ENCODE peak calls at places on chromosomes 16 and 17, in nine cellular contexts. P is effector memory CD4-positive, alpha-beta T cell; E is amygdala; O is T-cell; V is body of pancreas; K is K562; R is aorta; I is hepatic stellate cell; W is posterior cingulate gyrus. J is an unnamed sample.

GRCh38 chr17:50767030-50767429 is 288 bp downstream of the ANKRD40CL start:
- DNase-seq in R (no peak), W (no peak), O (no peak), P (no peak), V (no peak), K (no peak), E (no peak), I (no peak), J (no peak)

GRCh38 chr17:69869667-69870066 is 205.4 kb upstream of the KCNJ16 start:
- DNase-seq in W (no peak), O (no peak), V (no peak), R (no peak), I (no peak), E (no peak), P (no peak), K (no peak), J (no peak)

GRCh38 chr16:74026373-74027281 is 270.0 kb upstream of the PSMD7 start:
- DNase-seq in V (no peak), R (no peak), E (no peak), O (no peak), W (no peak), K (no peak), I (no peak), P (no peak), J (no peak)

GRCh38 chr16:27689711-27690110 is 139.8 kb downstream of the KATNIP start:
- DNase-seq in O (no peak), V (no peak), E (no peak), I (no peak), K (no peak), W (no peak), P (no peak), R (no peak), J (no peak)

GRCh38 chr16:13333336-13333735 is 431.9 kb downstream of the SHISA9 start:
- DNase-seq in K (no peak), E (no peak), R (no peak), W (no peak), I (no peak), V (no peak), O (no peak), P (no peak), J (no peak)

GRCh38 chr16:87317766-87318121 is 552 bp upstream of the C16orf95 start:
- DNase-seq in W (no peak), K (peak), O (no peak), R (peak), V (peak), E (no peak), P (no peak), I (peak), J (no peak)

GRCh38 chr16:89970011-89970410 is 21.5 kb downstream of the DEF8 start:
- DNase-seq in O (no peak), E (no peak), I (no peak), K (no peak), V (no peak), P (no peak), R (no peak), W (no peak), J (no peak)

GRCh38 chr16:3431779-3432219 is 11.5 kb downstream of the ZNF597 start:
- DNase-seq in V (peak), P (peak), K (peak), I (no peak), O (peak), W (no peak), R (peak), E (peak), J (no peak)

GRCh38 chr17:72053069-72053846 is 67.6 kb upstream of the SOX9 start:
- DNase-seq in W (no peak), E (no peak), K (no peak), P (no peak), R (no peak), V (peak), O (no peak), I (no peak), J (no peak)

GRCh38 chr17:7023576-7024401 is 939 bp downstream of the BCL6B start:
- DNase-seq in O (peak), E (peak), V (peak), R (peak), W (peak), K (peak), I (peak), P (peak), J (peak)

GRCh38 chr17:78708510-78708973 is 73.5 kb downstream of the CYTH1 start:
- DNase-seq in P (peak), O (peak), E (peak), I (peak), R (peak), V (peak), K (peak), W (peak), J (peak)

GRCh38 chr16:1874854-1875253 is 2.9 kb upstream of the MEIOB start:
- DNase-seq in K (no peak), I (no peak), O (no peak), E (no peak), R (no peak), W (no peak), V (no peak), P (no peak), J (no peak)

GRCh38 chr16:80954985-80955384 is 51.7 kb downstream of the CMC2 start:
- DNase-seq in P (no peak), V (no peak), R (no peak), I (no peak), E (no peak), O (no peak), W (no peak), K (no peak), J (no peak)

GRCh38 chr17:29788045-29788444 is 142.0 kb downstream of the SSH2 start:
- DNase-seq in W (no peak), P (no peak), K (no peak), R (no peak), I (no peak), O (no peak), V (no peak), E (no peak), J (no peak)

GRCh38 chr16:15440852-15441251 is 6.5 kb downstream of the BMERB1 start:
- DNase-seq in R (no peak), E (no peak), K (no peak), V (peak), I (peak), W (no peak), O (no peak), P (no peak), J (no peak)

GRCh38 chr16:483351-484075 is 44.0 kb upstream of the CAPN15 start:
- DNase-seq in K (peak), R (no peak), E (no peak), I (no peak), O (no peak), P (no peak), V (no peak), W (peak), J (no peak)

GRCh38 chr16:22813223-22813945 is 578 bp upstream of the HS3ST2 start:
- DNase-seq in P (no peak), I (peak), R (peak), V (no peak), E (no peak), K (peak), O (no peak), W (no peak), J (no peak)

GRCh38 chr17:42655528-42655927 is 3.6 kb upstream of the TUBG2 start:
- DNase-seq in W (no peak), K (no peak), V (no peak), P (no peak), I (no peak), R (no peak), E (no peak), O (no peak), J (no peak)

GRCh38 chr16:17364319-17365210 is 106.2 kb downstream of the XYLT1 start:
- DNase-seq in R (no peak), V (peak), E (no peak), P (peak), W (no peak), K (no peak), I (peak), O (peak), J (peak)

GRCh38 chr16:80852261-80852872 is 48.0 kb upstream of the CDYL2 start:
- DNase-seq in O (peak), R (no peak), I (peak), W (no peak), E (no peak), V (no peak), P (no peak), K (peak), J (no peak)

GRCh38 chr16:10080031-10080772 is 102.0 kb downstream of the GRIN2A start:
- DNase-seq in O (no peak), W (peak), R (peak), I (peak), P (no peak), K (peak), E (no peak), V (peak), J (no peak)

GRCh38 chr17:66777689-66778225 is 57.2 kb upstream of the CACNG5 start:
- DNase-seq in E (peak), R (no peak), W (peak), V (no peak), P (no peak), I (no peak), K (no peak), O (no peak), J (no peak)

GRCh38 chr16:73306901-73307413 is 259.0 kb upstream of the ZFHX3 start:
- DNase-seq in P (no peak), E (no peak), W (no peak), I (no peak), O (no peak), V (no peak), K (no peak), R (no peak), J (no peak)

GRCh38 chr16:70589998-70590471 is 56.3 kb upstream of the IL34 start:
- DNase-seq in V (peak), E (no peak), O (no peak), P (no peak), I (no peak), R (peak), W (no peak), K (no peak), J (no peak)

GRCh38 chr17:47252209-47252608 is 1.4 kb upstream of the ITGB3 start:
- DNase-seq in K (no peak), E (no peak), O (no peak), W (no peak), R (no peak), P (no peak), I (no peak), V (no peak), J (no peak)

GRCh38 chr17:1977583-1978395 is 47.3 kb downstream of the RTN4RL1 start:
- DNase-seq in V (peak), W (no peak), P (no peak), I (no peak), O (no peak), E (no peak), R (no peak), K (no peak), J (no peak)

GRCh38 chr17:18186271-18186982 is 2.8 kb downstream of the ALKBH5 start:
- DNase-seq in I (no peak), E (no peak), R (no peak), W (no peak), O (no peak), P (no peak), V (no peak), K (no peak), J (no peak)

GRCh38 chr16:5033256-5034166 is at the start of gene NAGPA:
- DNase-seq in P (peak), O (peak), I (peak), W (peak), K (peak), V (peak), R (peak), E (peak), J (peak)

J was measured in effector CD4-positive, alpha-beta T cell.